ENCODE peak calls at places on chromosomes 16 and 17, in five cellular contexts. X is Right ventricle myocardium superior; Y is left cardiac atrium; D is glutamatergic neuron; M is stimulated activated CD4-positive, alpha-beta T cell treated with anti-CD3 and anti-CD28 coated beads, Interleukin-4, amount 100 ng/mL, for 48 hours. R is an unnamed sample.

GRCh38 chr17:74742153-74742515 is 5.1 kb downstream of the RAB37 start:
- DNase-seq in X (no peak), Y (no peak), M (no peak), D (no peak), R (no peak)

GRCh38 chr16:84314373-84314772 is 19.7 kb downstream of the WFDC1 start:
- DNase-seq in D (no peak), Y (no peak), M (no peak), X (no peak), R (no peak)

GRCh38 chr16:7086842-7087616 is 245.6 kb upstream of the RBFOX1 start:
- DNase-seq in D (peak; percentile 72), Y (peak; percentile 28), X (peak; percentile 47), M (no peak), R (peak; percentile 69)

GRCh38 chr17:74297941-74298340 is 23.9 kb downstream of the DNAI2 start:
- DNase-seq in M (peak; percentile 39), Y (no peak), X (no peak), D (no peak), R (no peak)

GRCh38 chr17:45824901-45825492 is 19.7 kb upstream of the SPPL2C start:
- DNase-seq in Y (no peak), X (no peak), D (no peak), M (no peak), R (no peak)

GRCh38 chr17:2059125-2059836 is 4.4 kb downstream of the HIC1 start:
- DNase-seq in D (no peak), Y (no peak), M (no peak), X (peak; percentile 60), R (no peak)

GRCh38 chr16:19113577-19114358 is at the start of gene ITPRIPL2:
- DNase-seq in Y (peak; percentile 94), D (peak; percentile 59), M (no peak), X (peak; percentile 96), R (peak; percentile 73)

GRCh38 chr16:85421338-85422123 is 191.6 kb upstream of the GSE1 start:
- DNase-seq in D (peak; percentile 20), M (no peak), X (peak; percentile 32), Y (peak; percentile 17), R (peak; percentile 13)

GRCh38 chr16:11793840-11794239 is 3.2 kb downstream of the ZC3H7A start:
- DNase-seq in Y (no peak), X (no peak), D (no peak), M (no peak), R (no peak)

R was measured in nephron progenitor cell.